ENCODE peak calls at places on chromosomes 7 and 10, in four cellular contexts. C, V, M and O are unnamed samples.

GRCh38 chr7:133822001-133822641 is 305.0 kb upstream of the LRGUK start:
- DNase-seq in C (no peak), M (no peak), V (no peak), O (no peak)

GRCh38 chr7:91846436-91846835 is 34.1 kb downstream of the MTERF1 start:
- DNase-seq in C (no peak), M (peak; percentile 19), V (no peak), O (no peak)

GRCh38 chr7:75879771-75880184 is 944 bp downstream of the RHBDD2 start:
- DNase-seq in C (no peak), V (no peak), M (peak; percentile 53), O (no peak)

GRCh38 chr7:24728503-24729364 is 28.5 kb downstream of the GSDME start:
- DNase-seq in M (peak; percentile 37), V (no peak), C (no peak), O (no peak)

GRCh38 chr10:70518695-70519094 is 40.1 kb downstream of the PALD1 start:
- DNase-seq in M (no peak), C (no peak), V (no peak), O (no peak)

GRCh38 chr7:155795951-155796350 is 16.3 kb downstream of the SHH start:
- DNase-seq in C (no peak), M (no peak), V (no peak), O (no peak)

GRCh38 chr7:4878336-4879335 is 4.9 kb downstream of the RADIL start:
- DNase-seq in V (no peak), M (no peak), C (no peak), O (no peak)

GRCh38 chr10:78852856-78853255 is 215.9 kb upstream of the ZMIZ1 start:
- DNase-seq in V (no peak), C (peak; percentile 35), M (peak; percentile 42), O (no peak)

GRCh38 chr10:84412482-84412881 is 84.1 kb downstream of the CCSER2 start:
- DNase-seq in C (no peak), M (no peak), V (no peak), O (no peak)

GRCh38 chr7:106129291-106129690 is 17.2 kb upstream of the SYPL1 start:
- DNase-seq in M (no peak), C (no peak), V (no peak), O (no peak)

GRCh38 chr10:43196981-43197833 is 59.0 kb downstream of the CSGALNACT2 start:
- DNase-seq in C (no peak), M (no peak), V (no peak), O (no peak)

GRCh38 chr7:3162286-3162685 is 118.6 kb upstream of the CARD11 start:
- DNase-seq in C (no peak), M (peak; percentile 26), V (no peak), O (no peak)

GRCh38 chr7:145462463-145462862 is 626.6 kb upstream of the TPK1 start:
- DNase-seq in M (no peak), C (no peak), V (no peak), O (no peak)

GRCh38 chr10:19316204-19316870 is 267.7 kb downstream of the MALRD1 start:
- DNase-seq in C (no peak), V (no peak), M (no peak), O (no peak)

GRCh38 chr10:99630991-99631390 is 10.8 kb upstream of the SLC25A28 start:
- DNase-seq in C (no peak), V (no peak), M (peak; percentile 58), O (no peak)

GRCh38 chr10:74021248-74022055 is 23.5 kb downstream of the VCL start:
- DNase-seq in C (no peak), M (peak; percentile 79), V (no peak), O (no peak)

GRCh38 chr10:16832351-16833080 is 15.3 kb upstream of the RSU1 start:
- DNase-seq in M (peak; percentile 93), C (no peak), V (no peak), O (no peak)

GRCh38 chr7:125355899-125356298 is 426.3 kb upstream of the POT1 start:
- DNase-seq in M (peak; percentile 23), V (no peak), C (peak; percentile 44), O (no peak)

GRCh38 chr7:115831371-115831770 is 199.2 kb downstream of the TFEC start:
- DNase-seq in M (no peak), V (no peak), C (no peak), O (no peak)

GRCh38 chr10:133355266-133355665 is 2.6 kb downstream of the FUOM start:
- DNase-seq in V (no peak), M (no peak), C (no peak), O (no peak)

GRCh38 chr10:25875555-25876165 is 58.4 kb upstream of the MYO3A start:
- DNase-seq in V (peak; percentile 88), M (peak; percentile 78), C (peak; percentile 87), O (peak; percentile 87)

GRCh38 chr7:74191231-74191630 is 17.1 kb downstream of the EIF4H start:
- DNase-seq in M (no peak), C (no peak), V (no peak), O (no peak)

GRCh38 chr7:76069238-76069638 is 21.3 kb downstream of the MDH2 start:
- DNase-seq in C (no peak), V (peak; percentile 58), M (peak; percentile 93), O (no peak)

GRCh38 chr10:78196964-78197363 is 163.3 kb downstream of the RPS24 start:
- DNase-seq in M (peak; percentile 44), V (no peak), C (no peak), O (no peak)

GRCh38 chr7:20199015-20199737 is 18.0 kb downstream of the MACC1 start:
- DNase-seq in V (peak; percentile 29), C (no peak), M (peak; percentile 79), O (no peak)

GRCh38 chr10:28492093-28492492 is 40.8 kb upstream of the WAC start:
- DNase-seq in M (no peak), V (no peak), C (no peak), O (no peak)

GRCh38 chr10:110208614-110209398 is 1.4 kb downstream of the MXI1 start:
- DNase-seq in V (peak; percentile 51), C (no peak), M (peak; percentile 48), O (peak; percentile 37)

GRCh38 chr10:82564353-82565218 is 689.6 kb downstream of the NRG3 start:
- DNase-seq in V (no peak), C (no peak), M (no peak), O (no peak)

DNA sequence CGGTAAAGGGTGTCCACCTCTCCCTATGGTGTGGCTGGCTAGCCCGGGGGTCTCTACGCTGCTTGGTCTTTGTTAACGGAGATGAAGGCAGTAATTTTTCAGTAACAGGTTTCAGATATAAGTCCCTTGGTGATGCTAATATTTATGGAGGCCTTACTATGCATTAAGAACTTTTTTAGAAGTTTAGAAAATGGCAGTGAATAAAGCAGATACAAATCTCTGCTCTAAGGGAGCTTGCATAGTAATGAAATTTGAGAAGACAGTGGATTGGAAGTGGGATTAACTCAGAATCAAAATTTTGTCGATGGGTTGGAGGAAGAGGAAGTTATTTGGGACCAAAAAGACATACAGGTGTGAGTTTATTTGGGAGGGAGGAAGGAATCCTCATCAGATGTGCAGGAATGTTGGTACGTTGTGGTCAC is 445 bp downstream of the SSBP1 start:
- DNase-seq in V (no peak), M (no peak), C (no peak), O (no peak)
- TF ChIP-seq CTCF in V (no peak), M (peak; percentile 38), C (no peak), O (no peak)

GRCh38 chr7:55537458-55537825 is 34.9 kb downstream of the VOPP1 start:
- DNase-seq in C (no peak), M (no peak), V (no peak), O (no peak)
- TF ChIP-seq CTCF in C (no peak), M (no peak), V (no peak), O (no peak)

GRCh38 chr7:122307228-122307619 is 2.7 kb upstream of the FEZF1 start:
- DNase-seq in M (no peak), V (no peak), C (peak; percentile 31), O (no peak)

GRCh38 chr7:122312789-122313188 is 8.2 kb upstream of the FEZF1 start:
- DNase-seq in M (no peak), V (no peak), C (no peak), O (no peak)

GRCh38 chr7:122311719-122312118 is 7.2 kb upstream of the FEZF1 start:
- DNase-seq in M (no peak), C (peak; percentile 59), V (no peak), O (peak; percentile 66)

GRCh38 chr7:122311280-122311679 is 6.7 kb upstream of the FEZF1 start:
- DNase-seq in V (no peak), M (no peak), C (peak; percentile 50), O (peak; percentile 52)

DNA sequence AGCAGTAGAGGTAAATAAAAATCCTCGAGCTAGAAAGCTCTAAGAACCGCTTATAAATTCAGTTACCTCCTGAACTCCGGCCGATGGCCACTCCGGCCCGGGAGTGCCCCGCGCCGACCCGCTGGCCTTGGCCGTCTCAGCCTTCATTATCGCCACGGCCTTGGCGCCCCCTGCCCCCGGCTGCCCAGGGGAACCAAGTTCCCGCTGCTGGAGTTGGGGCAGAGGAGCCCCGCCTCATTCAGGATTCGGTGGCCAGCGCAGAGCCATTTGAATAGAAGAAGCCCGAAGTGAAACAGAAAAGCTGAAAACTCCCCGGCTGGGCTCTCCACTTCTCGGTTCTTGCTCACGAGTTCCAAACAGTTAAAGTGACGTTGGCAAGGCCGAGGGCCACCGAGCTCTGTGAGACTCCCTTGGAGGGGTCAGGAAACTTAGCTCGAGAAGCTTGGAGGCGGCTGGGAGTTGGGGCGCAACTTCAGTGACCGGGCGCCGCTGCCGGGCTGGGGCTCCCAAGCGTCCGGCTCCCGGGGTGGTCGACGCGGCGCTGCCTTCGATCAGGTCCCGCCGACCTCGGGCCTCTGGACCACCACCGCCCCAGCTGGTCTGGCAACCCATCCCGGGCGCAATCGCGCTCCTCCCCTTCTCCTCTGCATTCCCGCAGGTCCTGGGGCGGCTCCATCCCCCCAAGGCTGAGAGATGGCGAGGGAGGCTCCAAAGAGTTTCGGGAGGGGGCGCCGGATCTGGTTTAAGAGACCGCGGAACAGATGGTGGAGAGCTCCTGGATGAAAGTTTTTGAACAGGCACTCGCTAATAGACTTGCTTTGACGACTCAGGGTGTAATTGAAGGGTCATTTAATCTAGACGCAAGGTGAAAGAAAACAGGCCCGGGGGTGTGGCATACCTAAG is 5.8 kb upstream of the FEZF1 start:
- DNase-seq in M (peak; percentile 29), V (peak; percentile 37), C (peak; percentile 34), O (peak; percentile 46)
- TF ChIP-seq CTCF in M (no peak), V (no peak), C (no peak), O (no peak)

DNA sequence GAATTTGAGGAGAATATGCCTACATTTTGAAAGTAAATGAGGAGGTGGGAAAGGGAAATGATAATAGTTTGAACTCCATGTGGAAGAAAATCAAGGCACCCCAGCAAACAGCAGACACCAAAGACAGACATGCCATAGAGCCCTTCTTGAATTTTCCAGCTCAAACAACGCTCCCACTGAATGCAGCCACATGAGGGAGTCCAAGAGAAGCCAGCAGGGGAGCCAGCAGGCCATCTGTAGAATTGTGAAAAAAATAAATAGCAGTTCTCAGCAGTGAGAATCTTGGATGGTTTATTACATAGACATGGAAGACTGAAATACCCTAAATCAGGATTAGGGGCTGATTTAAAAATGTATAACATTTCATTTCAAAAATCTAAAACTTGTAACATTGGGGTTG is 1567.3 kb upstream of the LRRTM3 start:
- DNase-seq in C (peak; percentile 39), V (peak; percentile 51), M (peak; percentile 34), O (peak; percentile 40)
- TF ChIP-seq CTCF in C (no peak), V (peak; percentile 76), M (peak; percentile 53), O (peak; percentile 37)

DNA sequence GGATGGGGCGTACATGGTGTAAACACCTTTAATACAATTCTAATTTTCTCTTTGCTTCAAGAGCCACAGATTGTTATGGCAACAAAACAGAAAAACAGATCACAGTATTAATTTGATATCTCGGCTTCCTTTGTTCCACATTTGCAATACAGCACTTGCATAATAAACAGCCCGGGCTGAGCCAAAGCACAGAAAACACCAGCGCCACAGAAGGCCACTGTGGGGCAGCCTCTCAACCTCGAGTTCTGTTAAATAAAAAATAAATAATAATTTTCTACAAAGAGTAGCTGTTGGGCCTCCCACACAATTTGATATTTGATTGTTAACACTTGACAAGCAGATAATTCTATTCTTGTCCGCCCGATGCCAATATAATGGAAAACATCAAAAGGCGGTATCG is 255.8 kb downstream of the USP6NL start:
- DNase-seq in M (no peak), C (no peak), V (no peak), O (no peak)
- TF ChIP-seq CTCF in M (no peak), C (no peak), V (no peak), O (no peak)